ENCODE peak calls at places on chromosomes 11 and 22, in seven cellular contexts. X, E, N, I, A, D and P are unnamed samples.
A peak's percentile ranks its signal among the peaks of the same experiment; 100 is the strongest.

GRCh38 chr11:134502153-134502550 is 90.1 kb upstream of the B3GAT1 start:
- DNase-seq in X (no peak), E (no peak), N (no peak), I (peak; percentile 43), A (no peak), D (no peak), P (no peak)

GRCh38 chr22:32932176-32932575 is 126.0 kb downstream of the SYN3 start:
- DNase-seq in X (no peak), E (no peak), N (no peak), I (no peak), A (no peak), D (no peak), P (no peak)

GRCh38 chr22:28345304-28345703 is 334.3 kb downstream of the TTC28 start:
- DNase-seq in X (no peak), E (no peak), N (no peak), I (no peak), A (no peak), D (no peak), P (no peak)

GRCh38 chr11:121841487-121842167 is 274.4 kb downstream of the BLID start:
- DNase-seq in X (no peak), E (peak; percentile 47), N (no peak), I (no peak), A (no peak), D (no peak), P (no peak)

GRCh38 chr11:19307498-19307897 is 66.8 kb upstream of the E2F8 start:
- DNase-seq in X (no peak), E (no peak), N (no peak), I (no peak), A (no peak), D (no peak), P (no peak)

GRCh38 chr11:129861702-129862107 is 33.7 kb downstream of the NFRKB start:
- DNase-seq in X (peak; percentile 82), E (peak; percentile 100), N (peak; percentile 61), I (no peak), A (no peak), D (no peak), P (no peak)

GRCh38 chr22:33000342-33001280 is 57.6 kb downstream of the SYN3 start:
- DNase-seq in X (peak; percentile 96), E (peak; percentile 32), N (peak; percentile 34), I (no peak), A (peak; percentile 50), D (peak; percentile 77), P (peak; percentile 19)

GRCh38 chr11:39806652-39807051 is 1652.8 kb downstream of the LRRC4C start:
- DNase-seq in X (no peak), E (no peak), N (no peak), I (no peak), A (no peak), D (no peak), P (no peak)

GRCh38 chr11:37504066-37504611 is 906.1 kb upstream of the RAG2 start:
- DNase-seq in X (peak; percentile 37), E (peak; percentile 92), N (no peak), I (no peak), A (no peak), D (no peak), P (peak; percentile 86)

GRCh38 chr11:123434262-123434661 is 4.2 kb downstream of the GRAMD1B start:
- DNase-seq in X (peak; percentile 82), E (peak; percentile 51), N (no peak), I (peak; percentile 11), A (peak; percentile 39), D (no peak), P (peak; percentile 62)

GRCh38 chr11:124535552-124536232 is 7.8 kb downstream of the OR8B12 start:
- DNase-seq in X (no peak), E (no peak), N (no peak), I (no peak), A (no peak), D (no peak), P (no peak)

GRCh38 chr11:10659339-10660216 is 34.0 kb downstream of the IRAG1 start:
- DNase-seq in X (no peak), E (peak; percentile 90), N (no peak), I (peak; percentile 85), A (peak; percentile 77), D (peak; percentile 63), P (peak; percentile 9)

GRCh38 chr11:110168404-110168803 is 75.2 kb downstream of the ZC3H12C start:
- DNase-seq in X (no peak), E (no peak), N (no peak), I (no peak), A (no peak), D (no peak), P (no peak)

GRCh38 chr11:73374130-73374529 is 2.1 kb upstream of the RELT start:
- DNase-seq in X (no peak), E (no peak), N (no peak), I (no peak), A (no peak), D (no peak), P (no peak)

GRCh38 chr11:65310215-65310614 is 4.5 kb upstream of the CDC42EP2 start:
- DNase-seq in X (no peak), E (no peak), N (peak; percentile 52), I (no peak), A (no peak), D (peak; percentile 79), P (no peak)

GRCh38 chr11:86798988-86799387 is 1.4 kb upstream of the PRSS23 start:
- DNase-seq in X (no peak), E (peak; percentile 33), N (no peak), I (no peak), A (no peak), D (no peak), P (no peak)

GRCh38 chr11:100581318-100581717 is 105.8 kb upstream of the ARHGAP42 start:
- DNase-seq in X (no peak), E (peak; percentile 51), N (no peak), I (no peak), A (no peak), D (peak; percentile 49), P (no peak)

GRCh38 chr11:68337399-68337835 is 25.0 kb downstream of the LRP5 start:
- DNase-seq in X (no peak), E (no peak), N (no peak), I (no peak), A (no peak), D (no peak), P (no peak)

GRCh38 chr11:2428322-2428795 is 16.0 kb downstream of the TRPM5 start:
- DNase-seq in X (peak; percentile 95), E (peak; percentile 67), N (peak; percentile 88), I (no peak), A (peak; percentile 76), D (peak; percentile 83), P (peak; percentile 67)

GRCh38 chr11:48055292-48056132 is 75.2 kb downstream of the PTPRJ start:
- DNase-seq in X (no peak), E (peak; percentile 96), N (peak; percentile 71), I (no peak), A (no peak), D (no peak), P (peak; percentile 61)

GRCh38 chr11:70826541-70826943 is 425.8 kb downstream of the SHANK2 start:
- DNase-seq in X (peak; percentile 75), E (no peak), N (no peak), I (no peak), A (no peak), D (no peak), P (no peak)

GRCh38 chr22:38741166-38741565 is 14.6 kb downstream of the SUN2 start:
- DNase-seq in X (no peak), E (no peak), N (no peak), I (no peak), A (no peak), D (peak; percentile 30), P (no peak)

GRCh38 chr11:116903139-116903538 is 65.7 kb upstream of the APOA1 start:
- DNase-seq in X (no peak), E (no peak), N (no peak), I (no peak), A (no peak), D (no peak), P (no peak)

GRCh38 chr11:75721852-75722668 is 4.4 kb downstream of the MOGAT2 start:
- DNase-seq in X (no peak), E (no peak), N (peak; percentile 66), I (no peak), A (no peak), D (no peak), P (no peak)
- TF ChIP-seq CTCF in X (no peak), E (no peak), N (no peak), I (no peak), A (no peak), D (no peak), P (no peak)

GRCh38 chr22:19412478-19412877 is 19.1 kb downstream of the HIRA start:
- DNase-seq in X (no peak), E (no peak), N (no peak), I (no peak), A (no peak), D (no peak), P (peak; percentile 9)
- H3K4me3 ChIP-seq in X (no peak overlapping the region), E (no peak overlapping the region), N (no peak overlapping the region), I (no peak overlapping the region), A (no peak overlapping the region), D (no peak overlapping the region), P (no peak overlapping the region)

DNA sequence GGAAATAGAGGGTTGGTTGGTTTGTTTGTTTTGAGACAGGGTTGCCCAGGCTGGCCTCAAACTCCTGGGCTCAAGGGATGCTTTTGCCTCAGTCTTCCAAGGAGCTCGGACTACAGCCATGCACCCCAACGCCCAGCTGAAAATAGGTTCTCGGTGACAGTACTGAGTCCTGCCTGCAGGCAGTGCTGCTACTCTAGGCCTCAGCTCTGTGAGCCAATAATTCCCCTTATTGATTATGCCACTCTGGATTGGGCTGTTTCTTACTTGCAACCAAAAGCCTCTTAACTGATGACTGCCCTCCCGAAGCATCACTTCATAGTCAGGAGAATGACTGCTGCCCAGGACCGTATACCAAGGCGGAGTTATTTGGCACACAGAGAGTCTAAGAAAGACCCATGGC is 1.2 kb upstream of the C11orf16 start:
- DNase-seq in X (peak; percentile 70), E (no peak), N (no peak), I (no peak), A (no peak), D (no peak), P (no peak)
- TF ChIP-seq CTCF in X (peak; percentile 69), E (no peak), N (no peak), I (no peak), A (peak; percentile 34), D (no peak), P (no peak)

DNA sequence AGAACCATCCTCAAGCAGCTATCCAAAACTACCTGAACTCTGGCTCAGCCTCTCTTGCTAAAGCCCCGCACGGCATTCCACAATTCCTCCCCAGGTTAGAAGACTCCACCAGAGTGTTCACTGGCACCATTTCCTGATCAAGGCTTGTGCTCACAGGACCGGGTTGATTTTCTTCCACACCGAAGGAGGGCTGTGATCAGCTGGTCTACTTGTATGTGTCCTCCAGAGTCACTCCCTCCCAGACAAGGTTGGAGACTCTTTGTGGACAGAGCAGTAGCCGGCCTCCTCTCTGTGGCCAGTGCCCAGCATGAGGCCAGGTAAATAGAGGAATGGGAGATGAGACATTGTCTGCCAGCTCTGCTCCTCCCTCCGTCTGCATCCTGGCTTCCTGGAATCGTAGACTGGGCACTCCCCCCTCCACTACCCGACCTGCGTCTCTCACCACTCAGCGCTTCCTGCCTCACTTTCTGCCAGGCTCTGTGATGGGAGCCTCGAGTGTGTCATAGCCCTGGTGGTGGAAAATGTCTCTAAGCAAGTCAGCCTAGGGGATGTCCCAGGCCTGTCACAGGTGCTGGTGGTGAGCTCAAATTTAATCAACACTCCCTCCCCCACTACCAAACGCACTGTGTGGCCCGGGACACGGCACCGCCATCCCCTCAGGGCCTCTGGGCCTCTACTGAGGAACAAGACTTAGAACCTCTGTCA is 12.5 kb upstream of the TMPRSS6 start:
- DNase-seq in X (peak; percentile 81), E (peak; percentile 56), N (peak; percentile 41), I (no peak), A (no peak), D (no peak), P (peak; percentile 89)
- H3K4me3 ChIP-seq in X (peak overlapping the region; percentile 50), E (no peak overlapping the region), N (no peak overlapping the region), I (no peak overlapping the region), A (no peak overlapping the region), D (no peak overlapping the region), P (no peak overlapping the region)